ENCODE peak calls at places on chromosomes 7 and 10, in seven cellular contexts. E, K, T, B, C, R and S are unnamed samples.

GRCh38 chr7:22129166-22129565 is 183.5 kb upstream of the CDCA7L start:
- DNase-seq in K (no peak), B (no peak), C (no peak), R (no peak), E (no peak), T (no peak), S (no peak)

GRCh38 chr7:20330797-20331230 is at the start of gene ITGB8:
- DNase-seq in B (peak; percentile 44), T (peak; percentile 79), E (peak; percentile 31), C (no peak), K (no peak), R (peak; percentile 82), S (no peak)

GRCh38 chr7:41698726-41699125 is 4.2 kb downstream of the INHBA start:
- DNase-seq in C (peak; percentile 85), E (no peak), T (no peak), K (no peak), B (peak; percentile 42), R (no peak), S (peak; percentile 69)

GRCh38 chr10:49174261-49174925 is 13.8 kb downstream of the TMEM273 start:
- DNase-seq in K (peak; percentile 58), E (no peak), R (peak; percentile 66), T (no peak), B (no peak), C (no peak), S (no peak)

GRCh38 chr10:75976681-75977080 is 545.3 kb downstream of the LRMDA start:
- DNase-seq in K (no peak), R (no peak), B (no peak), T (no peak), E (no peak), C (no peak), S (no peak)

GRCh38 chr10:26697922-26698608 is 564 bp downstream of the PDSS1 start:
- DNase-seq in C (no peak), B (peak; percentile 5), E (no peak), T (no peak), K (no peak), R (no peak), S (no peak)

GRCh38 chr10:124917168-124917938 is 24.6 kb upstream of the ZRANB1 start:
- DNase-seq in K (peak; percentile 80), T (peak; percentile 72), B (peak; percentile 3), C (peak; percentile 33), E (peak; percentile 36), R (peak; percentile 91), S (no peak)

GRCh38 chr7:82839555-82839954 is 323.1 kb downstream of the PCLO start:
- DNase-seq in C (no peak), B (no peak), T (no peak), E (no peak), K (no peak), R (no peak), S (no peak)

GRCh38 chr10:119337223-119337622 is 129.9 kb downstream of the GRK5 start:
- DNase-seq in C (no peak), E (no peak), B (no peak), T (peak; percentile 1), R (no peak), K (no peak), S (no peak)

GRCh38 chr10:110774069-110775021 is 97.4 kb upstream of the PDCD4 start:
- DNase-seq in B (peak; percentile 83), R (no peak), T (no peak), K (no peak), C (peak; percentile 70), E (no peak), S (no peak)

GRCh38 chr7:28528899-28529298 is 116.6 kb downstream of the CREB5 start:
- DNase-seq in B (no peak), K (no peak), E (no peak), C (peak; percentile 38), R (no peak), T (no peak), S (no peak)

GRCh38 chr7:152462995-152463713 is 27.4 kb upstream of the KMT2C start:
- DNase-seq in B (peak; percentile 29), C (peak; percentile 55), R (no peak), T (no peak), E (no peak), K (no peak), S (peak; percentile 13)

GRCh38 chr10:61943699-61944444 is 42.4 kb downstream of the ARID5B start:
- DNase-seq in R (no peak), C (peak; percentile 53), E (no peak), B (peak; percentile 99), T (no peak), K (no peak), S (no peak)

GRCh38 chr10:122567056-122567660 is 6.6 kb downstream of the DMBT1 start:
- DNase-seq in K (no peak), E (no peak), C (no peak), R (peak; percentile 62), T (peak; percentile 67), B (peak; percentile 38), S (no peak)

GRCh38 chr7:94440460-94441039 is 45.9 kb downstream of the COL1A2 start:
- DNase-seq in C (peak; percentile 20), E (no peak), B (no peak), K (no peak), T (no peak), R (no peak), S (no peak)

GRCh38 chr7:26688936-26689506 is 175.4 kb downstream of the SKAP2 start:
- DNase-seq in B (no peak), R (no peak), T (no peak), C (no peak), E (no peak), K (no peak), S (no peak)

GRCh38 chr7:26688388-26688787 is 176.0 kb downstream of the SKAP2 start:
- DNase-seq in B (no peak), R (no peak), E (no peak), K (no peak), T (no peak), C (no peak), S (no peak)

GRCh38 chr7:26684447-26684846 is 179.9 kb downstream of the SKAP2 start:
- DNase-seq in T (no peak), K (no peak), R (no peak), E (no peak), B (no peak), C (peak; percentile 12), S (no peak)

GRCh38 chr7:26685636-26686035 is 178.8 kb downstream of the SKAP2 start:
- DNase-seq in K (no peak), C (peak; percentile 45), R (no peak), B (no peak), E (no peak), T (no peak), S (no peak)

GRCh38 chr7:26686448-26686981 is 177.9 kb downstream of the SKAP2 start:
- DNase-seq in B (peak; percentile 63), T (no peak), C (peak; percentile 92), K (no peak), E (no peak), R (no peak), S (peak; percentile 78)
- TF ChIP-seq CTCF in B (peak; percentile 76), T (peak; percentile 70), C (peak; percentile 64), K (peak; percentile 55), E (peak; percentile 75), R (peak; percentile 28), S (peak; percentile 63)

GRCh38 chr10:6272126-6272525 is 69.4 kb downstream of the PFKFB3 start:
- DNase-seq in K (no peak), E (no peak), C (no peak), T (no peak), R (no peak), B (no peak), S (no peak)

GRCh38 chr10:6274040-6274439 is 71.3 kb downstream of the PFKFB3 start:
- DNase-seq in T (no peak), K (no peak), C (peak; percentile 31), R (no peak), B (no peak), E (no peak), S (no peak)

GRCh38 chr10:6274504-6274903 is 71.8 kb downstream of the PFKFB3 start:
- DNase-seq in C (no peak), K (no peak), E (no peak), T (no peak), B (no peak), R (no peak), S (no peak)

GRCh38 chr10:6271663-6272062 is 68.9 kb downstream of the PFKFB3 start:
- DNase-seq in R (no peak), E (no peak), K (no peak), C (no peak), T (no peak), B (no peak), S (no peak)

GRCh38 chr10:6273351-6273750 is 70.6 kb downstream of the PFKFB3 start:
- DNase-seq in E (no peak), K (no peak), B (no peak), R (no peak), C (no peak), T (no peak), S (no peak)
- H3K27ac ChIP-seq in E (no peak overlapping the region), K (no peak overlapping the region), B (no peak overlapping the region), R (peak overlapping the region; percentile 91), C (no peak overlapping the region), T (no peak overlapping the region), S (no peak overlapping the region)

DNA sequence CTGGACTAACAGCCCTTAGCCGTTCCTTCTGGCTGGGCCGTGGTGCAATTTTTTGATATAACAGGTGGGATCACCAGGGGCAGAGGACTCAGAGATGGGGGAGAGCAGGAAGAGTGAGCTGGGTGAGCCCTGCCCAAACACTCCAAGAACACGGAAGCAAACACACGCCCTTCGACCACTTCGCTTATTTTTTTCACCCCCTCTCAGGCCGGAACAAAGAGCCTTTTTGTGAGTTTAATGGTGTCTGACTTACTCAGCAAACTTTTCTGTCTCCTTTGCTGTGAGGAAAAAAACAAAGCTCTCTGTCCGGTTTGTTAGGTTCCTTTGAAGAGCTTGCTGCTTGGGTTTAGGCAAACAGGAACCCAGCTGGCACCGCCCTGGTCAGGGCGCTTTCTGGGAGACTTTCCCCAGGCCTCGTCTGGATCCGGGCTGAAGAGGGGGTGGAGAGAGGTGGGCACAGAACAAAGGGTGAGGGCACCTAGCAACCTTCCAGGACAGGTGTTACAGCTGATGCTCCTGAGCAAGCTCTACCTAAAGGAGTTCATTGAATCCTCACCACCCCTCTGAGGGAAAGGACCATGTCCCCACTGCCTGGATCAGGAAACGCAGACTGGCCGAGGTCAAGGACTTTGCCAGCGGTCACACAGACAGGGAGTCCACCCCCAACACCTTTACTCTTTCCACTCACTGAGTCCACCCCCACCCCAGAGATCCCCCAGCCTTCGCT is 23.3 kb downstream of the CALML3 start:
- DNase-seq in B (peak; percentile 82), R (peak; percentile 75), K (no peak), C (no peak), T (peak; percentile 66), E (peak; percentile 18), S (no peak)
- H3K4me3 ChIP-seq in B (peak overlapping the region; percentile 46), R (peak overlapping the region; percentile 33), K (peak overlapping the region; percentile 48), C (no peak overlapping the region), T (no peak overlapping the region), E (peak overlapping the region; percentile 48), S (no peak overlapping the region)

GRCh38 chr7:1744296-1745017 is 74.4 kb downstream of the ELFN1 start:
- DNase-seq in B (no peak), K (no peak), T (no peak), R (no peak), E (no peak), C (no peak), S (no peak)

GRCh38 chr7:1741751-1742554 is 71.9 kb downstream of the ELFN1 start:
- DNase-seq in T (no peak), K (no peak), E (peak; percentile 41), R (peak; percentile 88), C (no peak), B (peak; percentile 68), S (no peak)

GRCh38 chr7:1741246-1741645 is 71.2 kb downstream of the ELFN1 start:
- DNase-seq in T (no peak), R (no peak), K (no peak), C (no peak), E (no peak), B (no peak), S (no peak)

GRCh38 chr7:1743481-1744230 is 73.6 kb downstream of the ELFN1 start:
- DNase-seq in K (no peak), E (no peak), B (no peak), R (no peak), T (no peak), C (no peak), S (no peak)

GRCh38 chr7:1742555-1743303 is 72.7 kb downstream of the ELFN1 start:
- DNase-seq in C (peak; percentile 14), B (peak; percentile 67), T (no peak), K (no peak), R (peak; percentile 82), E (peak; percentile 70), S (no peak)
- TF ChIP-seq CTCF in C (no peak), B (no peak), T (no peak), K (no peak), R (no peak), E (no peak), S (no peak)